ENCODE peak calls at places on chromosomes 16 and 17, in seven cellular contexts. X is adrenal gland, Y is esophagus squamous epithelium, L is endothelial cell of umbilical vein, G is uterus, I is HCT116, E is stomach. H is an unnamed sample.

GRCh38 chr17:10631048-10631700 is 25.9 kb downstream of the MYH3 start:
- DNase-seq in X (no peak), Y (no peak), L (peak), G (no peak), I (no peak), E (no peak), H (no peak)

GRCh38 chr17:40901981-40902862 is 17.2 kb upstream of the KRT20 start:
- DNase-seq in X (no peak), Y (no peak), L (no peak), G (no peak), I (peak), E (no peak), H (no peak)

GRCh38 chr16:69131749-69132423 is 502 bp downstream of the CHTF8 start:
- DNase-seq in X (peak), Y (no peak), L (peak), G (peak), I (no peak), E (peak), H (peak)

GRCh38 chr16:19520861-19521331 is 1.0 kb downstream of the GDE1 start:
- DNase-seq in X (no peak), Y (no peak), L (peak), G (no peak), I (no peak), E (peak), H (no peak)

GRCh38 chr17:2060681-2061440 is 6.0 kb downstream of the HIC1 start:
- DNase-seq in X (no peak), Y (no peak), L (no peak), G (peak), I (no peak), E (no peak), H (peak)

GRCh38 chr17:39676198-39676819 is 8.1 kb downstream of the PNMT start:
- DNase-seq in X (peak), Y (no peak), L (no peak), G (no peak), I (no peak), E (peak), H (no peak)

GRCh38 chr16:85048921-85049562 is 21.4 kb downstream of the KIAA0513 start:
- DNase-seq in X (no peak), Y (no peak), L (no peak), G (no peak), I (no peak), E (no peak), H (no peak)

GRCh38 chr16:53864819-53865491 is 161.0 kb downstream of the FTO start:
- DNase-seq in X (no peak), Y (no peak), L (peak), G (no peak), I (peak), E (no peak), H (no peak)

GRCh38 chr17:4897785-4898184 is 1.6 kb upstream of the C17orf107 start:
- DNase-seq in X (no peak), Y (no peak), L (no peak), G (no peak), I (no peak), E (no peak), H (no peak)

GRCh38 chr17:17691468-17692263 is 10.4 kb downstream of the RAI1 start:
- DNase-seq in X (no peak), Y (no peak), L (peak), G (no peak), I (no peak), E (peak), H (no peak)

GRCh38 chr17:76545918-76546555 is 6.2 kb downstream of the PRCD start:
- DNase-seq in X (no peak), Y (no peak), L (no peak), G (no peak), I (no peak), E (no peak), H (no peak)

GRCh38 chr17:49739662-49740271 is 24.2 kb downstream of the FAM117A start:
- DNase-seq in X (peak), Y (peak), L (peak), G (peak), I (no peak), E (peak), H (peak)

GRCh38 chr16:78444-79145 is 570 bp downstream of the MPG start:
- DNase-seq in X (no peak), Y (no peak), L (peak), G (peak), I (no peak), E (no peak), H (no peak)

GRCh38 chr16:3954411-3954921 is 74.0 kb upstream of the CREBBP start:
- DNase-seq in X (no peak), Y (no peak), L (no peak), G (no peak), I (no peak), E (no peak), H (no peak)

GRCh38 chr17:57400648-57401047 is 144.3 kb downstream of the MSI2 start:
- DNase-seq in X (no peak), Y (no peak), L (no peak), G (no peak), I (no peak), E (no peak), H (no peak)

GRCh38 chr17:57088298-57088697 is 3.3 kb downstream of the AKAP1 start:
- DNase-seq in X (no peak), Y (no peak), L (no peak), G (no peak), I (no peak), E (no peak), H (no peak)

GRCh38 chr16:47019563-47019962 is 46.1 kb upstream of the DNAJA2 start:
- DNase-seq in X (no peak), Y (no peak), L (peak), G (no peak), I (no peak), E (no peak), H (no peak)

GRCh38 chr17:77875881-77876509 is 82.5 kb upstream of the TNRC6C start:
- DNase-seq in X (no peak), Y (no peak), L (no peak), G (no peak), I (peak), E (no peak), H (no peak)

GRCh38 chr17:58680038-58680369 is 11.8 kb downstream of the TEX14 start:
- DNase-seq in X (no peak), Y (no peak), L (no peak), G (no peak), I (no peak), E (no peak), H (no peak)

GRCh38 chr17:58677204-58677880 is 14.5 kb downstream of the TEX14 start:
- DNase-seq in X (no peak), Y (no peak), L (peak), G (no peak), I (no peak), E (no peak), H (no peak)

GRCh38 chr17:58684003-58684402 is 7.8 kb downstream of the TEX14 start:
- DNase-seq in X (no peak), Y (no peak), L (no peak), G (no peak), I (no peak), E (no peak), H (no peak)

GRCh38 chr17:58679263-58680037 is 12.4 kb downstream of the TEX14 start:
- DNase-seq in X (no peak), Y (no peak), L (no peak), G (no peak), I (peak), E (no peak), H (no peak)
- TF ChIP-seq CTCF in X (no peak), Y (no peak), L (no peak), G (no peak), I (peak), E (no peak), H (no peak)

GRCh38 chr17:7704601-7705268 is at the start of gene EFNB3:
- DNase-seq in X (no peak), Y (no peak), L (no peak), G (no peak), I (no peak), E (no peak), H (no peak)

GRCh38 chr17:7703584-7704574 is 1.1 kb upstream of the EFNB3 start:
- DNase-seq in X (no peak), Y (no peak), L (peak), G (no peak), I (no peak), E (peak), H (no peak)

GRCh38 chr17:7706631-7707354 is 1.8 kb downstream of the EFNB3 start:
- DNase-seq in X (no peak), Y (no peak), L (no peak), G (no peak), I (no peak), E (no peak), H (no peak)

GRCh38 chr17:7707446-7707845 is 2.4 kb downstream of the EFNB3 start:
- DNase-seq in X (no peak), Y (no peak), L (no peak), G (no peak), I (no peak), E (no peak), H (no peak)

GRCh38 chr17:7705269-7706255 is 560 bp downstream of the EFNB3 start:
- DNase-seq in X (no peak), Y (no peak), L (no peak), G (no peak), I (no peak), E (no peak), H (no peak)
- TF ChIP-seq POLR2A in X (no peak), Y (no peak), L (no peak), G (no peak), I (no peak), E (no peak), H (no peak)

GRCh38 chr16:87806608-87807546 is 41.1 kb upstream of the KLHDC4 start:
- DNase-seq in X (peak), Y (peak), L (peak), G (no peak), I (peak), E (peak), H (peak)
- H3K4me3 ChIP-seq in X (no peak), Y (peak), L (no peak), G (no peak), I (peak), E (peak), H (no peak)

GRCh38 chr16:10982430-10983174 is 38.2 kb downstream of the CLEC16A start:
- DNase-seq in X (no peak), Y (no peak), L (peak), G (no peak), I (no peak), E (no peak), H (no peak)

GRCh38 chr16:10980811-10981210 is 36.4 kb downstream of the CLEC16A start:
- DNase-seq in X (no peak), Y (no peak), L (no peak), G (no peak), I (no peak), E (no peak), H (no peak)

GRCh38 chr16:10984509-10984908 is 40.1 kb downstream of the CLEC16A start:
- DNase-seq in X (no peak), Y (no peak), L (no peak), G (no peak), I (no peak), E (no peak), H (no peak)

GRCh38 chr16:10981697-10982216 is 37.4 kb downstream of the CLEC16A start:
- DNase-seq in X (no peak), Y (no peak), L (no peak), G (no peak), I (peak), E (no peak), H (peak)

DNA sequence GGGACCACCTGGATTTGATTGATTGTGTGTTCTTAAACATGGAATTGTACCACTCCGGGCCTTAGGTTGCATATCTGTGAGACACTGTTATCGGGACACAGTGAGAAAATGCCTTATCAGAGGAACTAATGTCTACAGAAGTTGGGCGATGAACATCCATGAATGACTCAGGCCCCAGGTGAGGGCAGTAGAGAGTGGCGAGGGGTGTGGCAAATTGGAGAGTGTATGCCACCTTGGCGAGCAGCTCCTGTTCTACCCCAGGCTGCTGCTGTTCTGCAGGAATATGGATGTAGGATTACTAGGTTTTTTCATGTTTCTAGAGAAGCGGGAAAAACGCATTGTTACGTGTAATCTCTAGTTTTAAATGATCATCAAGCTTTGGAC is 38.8 kb downstream of the CLEC16A start:
- DNase-seq in X (no peak), Y (no peak), L (no peak), G (no peak), I (no peak), E (peak), H (no peak)
- TF ChIP-seq CTCF in X (no peak), Y (no peak), L (no peak), G (no peak), I (peak), E (no peak), H (no peak)